ENCODE peak calls at places on chromosomes 2 and 18, in five cellular contexts. O is gastrocnemius medialis; M is stimulated activated CD8-positive, alpha-beta memory T cell treated with anti-CD3 and anti-CD28 coated beads, Interleukin-15, amount 100 ng/mL, for 24 hours; K is activated CD4-positive, alpha-beta memory T cell treated with anti-CD3 and anti-CD28 coated beads for 36 hours; Q is mammary epithelial cell. Z is an unnamed sample.

GRCh38 chr18:77106331-77106730 is 26.3 kb downstream of the MBP start:
- DNase-seq in K (peak; percentile 86), M (peak; percentile 49), O (peak; percentile 22), Q (no peak), Z (no peak)

GRCh38 chr2:1936411-1936980 is 192.2 kb upstream of the PXDN start:
- DNase-seq in O (no peak), K (no peak), M (no peak), Q (no peak), Z (no peak)

GRCh38 chr18:61710082-61710620 is 182.7 kb downstream of the RNF152 start:
- DNase-seq in M (no peak), O (no peak), Q (no peak), K (no peak), Z (no peak)

GRCh38 chr2:43133708-43134570 is 92.5 kb downstream of the ZFP36L2 start:
- DNase-seq in M (no peak), O (no peak), Q (no peak), K (peak; percentile 87), Z (no peak)

GRCh38 chr2:201973316-201973715 is 60.3 kb upstream of the FZD7 start:
- DNase-seq in O (no peak), M (no peak), Q (no peak), K (no peak), Z (no peak)

GRCh38 chr18:77020561-77020960 is 112.0 kb downstream of the MBP start:
- DNase-seq in O (no peak), Q (no peak), M (no peak), K (no peak), Z (no peak)

GRCh38 chr2:179336782-179337534 is 72.3 kb upstream of the SESTD1 start:
- DNase-seq in K (no peak), M (no peak), Q (no peak), O (peak; percentile 35), Z (no peak)

GRCh38 chr2:8605350-8606065 is 76.3 kb upstream of the ID2 start:
- DNase-seq in Q (no peak), O (no peak), M (no peak), K (no peak), Z (no peak)

GRCh38 chr2:220460257-220460985 is 833.0 kb downstream of the SLC4A3 start:
- DNase-seq in K (no peak), Q (no peak), M (no peak), O (no peak), Z (no peak)

GRCh38 chr2:141911485-141912066 is 219.2 kb downstream of the LRP1B start:
- DNase-seq in K (no peak), O (no peak), Q (peak; percentile 39), M (no peak), Z (no peak)

GRCh38 chr2:169087757-169088379 is 18.5 kb downstream of the DHRS9 start:
- DNase-seq in K (no peak), O (no peak), M (no peak), Q (no peak), Z (no peak)

GRCh38 chr2:18435425-18436037 is 124.9 kb downstream of the RDH14 start:
- DNase-seq in K (no peak), O (no peak), Q (peak; percentile 31), M (no peak), Z (no peak)

GRCh38 chr2:18883626-18884456 is 294.5 kb upstream of the NT5C1B start:
- DNase-seq in Q (peak; percentile 32), M (no peak), O (no peak), K (no peak), Z (no peak)

GRCh38 chr2:57842531-57842930 is 204.1 kb upstream of the VRK2 start:
- DNase-seq in M (no peak), O (no peak), Q (peak; percentile 69), K (no peak), Z (no peak)

GRCh38 chr2:76307495-76307894 is 596.8 kb upstream of the GCFC2 start:
- DNase-seq in Q (no peak), K (no peak), O (no peak), M (no peak), Z (no peak)

GRCh38 chr2:237574467-237574866 is 8.1 kb downstream of the PRLH start:
- DNase-seq in O (no peak), M (no peak), K (no peak), Q (no peak), Z (no peak)

GRCh38 chr2:157830696-157831570 is 45.2 kb downstream of the ACVR1 start:
- DNase-seq in O (no peak), M (no peak), Q (peak; percentile 93), K (no peak), Z (no peak)

GRCh38 chr2:55856936-55857335 is 66.6 kb downstream of the EFEMP1 start:
- DNase-seq in Q (peak; percentile 97), O (no peak), M (no peak), K (no peak), Z (no peak)

GRCh38 chr2:238645095-238645494 is 202.8 kb upstream of the TWIST2 start:
- DNase-seq in O (no peak), K (no peak), Q (no peak), M (no peak), Z (no peak)

GRCh38 chr2:101508636-101509035 is 33.7 kb upstream of the RFX8 start:
- DNase-seq in O (no peak), K (no peak), M (no peak), Q (no peak), Z (no peak)

GRCh38 chr2:98505991-98506664 is 61.5 kb downstream of the INPP4A start:
- DNase-seq in M (no peak), K (no peak), O (no peak), Q (peak; percentile 31), Z (no peak)

GRCh38 chr2:152445791-152446201 is 110.8 kb downstream of the FMNL2 start:
- DNase-seq in O (no peak), M (no peak), K (no peak), Q (peak; percentile 97), Z (no peak)

GRCh38 chr2:165469417-165469816 is at the start of gene CSRNP3:
- DNase-seq in M (no peak), O (peak; percentile 16), Q (peak; percentile 86), K (no peak), Z (peak; percentile 4)

GRCh38 chr2:217870528-217871011 is 132.2 kb downstream of the TNS1 start:
- DNase-seq in K (no peak), O (peak; percentile 91), Q (no peak), M (no peak), Z (no peak)

GRCh38 chr2:203692039-203692710 is 14.3 kb upstream of the CD28 start:
- DNase-seq in Q (no peak), K (no peak), M (no peak), O (no peak), Z (no peak)

GRCh38 chr2:235762832-235763598 is 269.2 kb downstream of the AGAP1 start:
- DNase-seq in M (no peak), K (no peak), O (no peak), Q (no peak), Z (no peak)

GRCh38 chr18:3688682-3689081 is 238.7 kb downstream of the TGIF1 start:
- DNase-seq in Q (peak; percentile 57), M (no peak), K (no peak), O (no peak), Z (no peak)

GRCh38 chr2:230738391-230738811 is 25.8 kb downstream of the CAB39 start:
- DNase-seq in K (no peak), O (no peak), M (no peak), Q (no peak), Z (no peak)

GRCh38 chr2:68751397-68752339 is 17.1 kb downstream of the ARHGAP25 start:
- DNase-seq in M (peak; percentile 76), Q (peak; percentile 87), K (peak; percentile 95), O (peak; percentile 65), Z (peak; percentile 35)

GRCh38 chr2:46364797-46365457 is 67.7 kb downstream of the EPAS1 start:
- DNase-seq in K (peak; percentile 33), O (no peak), M (no peak), Q (peak; percentile 39), Z (no peak)

GRCh38 chr2:204453730-204454167 is 91.5 kb upstream of the PARD3B start:
- DNase-seq in Q (no peak), O (no peak), M (no peak), K (no peak), Z (no peak)

GRCh38 chr2:207448006-207448405 is 81.8 kb upstream of the CREB1 start:
- DNase-seq in M (no peak), Q (no peak), K (no peak), O (no peak), Z (no peak)

GRCh38 chr2:26243643-26244478 is 571 bp downstream of the HADHA start:
- DNase-seq in Q (peak; percentile 62), K (no peak), M (no peak), O (no peak), Z (no peak)

Z was measured in GOT3.